ENCODE peak calls at places on chromosomes 3 and 15, in five cellular contexts. X, P, H, E and T are unnamed samples.

GRCh38 chr3:42673082-42673481 is 12.3 kb upstream of the KLHL40 start:
- DNase-seq in X (no peak), P (no peak), H (no peak), E (no peak), T (no peak)

GRCh38 chr3:183253961-183254815 is 1.1 kb downstream of the B3GNT5 start:
- DNase-seq in X (no peak), P (no peak), H (peak), E (no peak), T (peak)

GRCh38 chr15:34102175-34102925 is 467 bp downstream of the PGBD4 start:
- DNase-seq in X (no peak), P (no peak), H (no peak), E (no peak), T (no peak)

GRCh38 chr3:152430223-152431002 is 161.7 kb downstream of the MBNL1 start:
- DNase-seq in X (no peak), P (no peak), H (no peak), E (no peak), T (no peak)

GRCh38 chr15:73677146-73677607 is 7.0 kb upstream of the CD276 start:
- DNase-seq in X (peak), P (no peak), H (peak), E (peak), T (peak)

GRCh38 chr15:57323806-57324589 is 52.3 kb upstream of the CGNL1 start:
- DNase-seq in X (peak), P (no peak), H (no peak), E (no peak), T (peak)

GRCh38 chr3:183766745-183767606 is 58.4 kb downstream of the MAP6D1 start:
- DNase-seq in X (peak), P (no peak), H (peak), E (peak), T (peak)

GRCh38 chr15:29935296-29936020 is 113.2 kb upstream of the TJP1 start:
- DNase-seq in X (no peak), P (no peak), H (no peak), E (no peak), T (no peak)

GRCh38 chr3:9507586-9508578 is 45.7 kb downstream of the LHFPL4 start:
- DNase-seq in X (no peak), P (no peak), H (no peak), E (no peak), T (no peak)

GRCh38 chr15:82933576-82933975 is 18.9 kb downstream of the HOMER2 start:
- DNase-seq in X (no peak), P (no peak), H (no peak), E (no peak), T (no peak)

GRCh38 chr15:74314897-74315438 is 52.5 kb downstream of the CYP11A1 start:
- DNase-seq in X (no peak), P (no peak), H (no peak), E (no peak), T (peak)

GRCh38 chr15:90957791-90958190 is 3.1 kb downstream of the RCCD1 start:
- DNase-seq in X (no peak), P (no peak), H (no peak), E (no peak), T (peak)

GRCh38 chr15:69782809-69783208 is 314.9 kb downstream of the TLE3 start:
- DNase-seq in X (no peak), P (no peak), H (no peak), E (no peak), T (no peak)

GRCh38 chr3:187739125-187739560 is 6.1 kb downstream of the BCL6 start:
- DNase-seq in X (no peak), P (no peak), H (no peak), E (no peak), T (no peak)

GRCh38 chr3:125052671-125053303 is 3.0 kb downstream of the HEG1 start:
- DNase-seq in X (peak), P (no peak), H (no peak), E (no peak), T (no peak)

GRCh38 chr3:132788299-132788698 is 66.1 kb upstream of the NPHP3 start:
- DNase-seq in X (peak), P (no peak), H (peak), E (peak), T (no peak)

GRCh38 chr15:85495096-85495495 is 114.7 kb downstream of the AKAP13 start:
- DNase-seq in X (no peak), P (no peak), H (no peak), E (no peak), T (no peak)

GRCh38 chr3:61772439-61772838 is 211.1 kb downstream of the PTPRG start:
- DNase-seq in X (no peak), P (no peak), H (no peak), E (no peak), T (no peak)

GRCh38 chr3:34012102-34012461 is 213.7 kb downstream of the PDCD6IP start:
- DNase-seq in X (peak), P (no peak), H (no peak), E (no peak), T (no peak)

GRCh38 chr15:100691321-100691720 is 88.9 kb downstream of the ASB7 start:
- DNase-seq in X (no peak), P (no peak), H (peak), E (no peak), T (no peak)

GRCh38 chr15:65829150-65829764 is 37.2 kb upstream of the DENND4A start:
- DNase-seq in X (no peak), P (no peak), H (no peak), E (no peak), T (no peak)